ENCODE peak calls at places on chromosomes 6 and 20, in seven cellular contexts. I is testis; T is aorta; Q is CD4-positive, alpha-beta memory T cell; W is psoas muscle; C is neural progenitor cell; D is spleen. F is an unnamed sample.

GRCh38 chr20:23666698-23667097 is 22.1 kb downstream of the CST4 start:
- DNase-seq in D (no peak), I (peak; percentile 25), T (no peak), Q (no peak), W (no peak), C (no peak), F (no peak)

GRCh38 chr20:53265304-53265875 is 293.2 kb downstream of the TSHZ2 start:
- DNase-seq in W (no peak), Q (no peak), D (no peak), C (no peak), T (no peak), I (no peak), F (no peak)

GRCh38 chr6:10610289-10610688 is 84.1 kb downstream of the C6orf52 start:
- DNase-seq in C (no peak), T (no peak), Q (no peak), W (peak; percentile 44), I (no peak), D (no peak), F (no peak)

GRCh38 chr6:141685416-141685815 is 447.3 kb upstream of the GJE1 start:
- DNase-seq in W (no peak), C (no peak), T (no peak), Q (no peak), D (no peak), I (no peak), F (no peak)

GRCh38 chr6:138638626-138639025 is 134.9 kb upstream of the CCDC28A start:
- DNase-seq in Q (no peak), T (no peak), D (no peak), I (no peak), W (no peak), C (no peak), F (no peak)

GRCh38 chr6:83536034-83536646 is 23.8 kb downstream of the PRSS35 start:
- DNase-seq in D (no peak), C (peak; percentile 72), W (no peak), T (peak; percentile 54), Q (no peak), I (peak; percentile 88), F (peak; percentile 56)

GRCh38 chr6:54008589-54008988 is 102.7 kb upstream of the MLIP start:
- DNase-seq in C (no peak), D (no peak), I (no peak), Q (no peak), T (no peak), W (no peak), F (no peak)

GRCh38 chr6:15595461-15596173 is 67.2 kb downstream of the DTNBP1 start:
- DNase-seq in D (no peak), T (no peak), I (no peak), C (no peak), Q (no peak), W (no peak), F (no peak)

GRCh38 chr20:9287062-9287461 is 218.2 kb downstream of the PLCB4 start:
- DNase-seq in I (no peak), W (no peak), Q (no peak), D (no peak), C (no peak), T (no peak), F (no peak)

GRCh38 chr20:23061713-23062561 is 12.5 kb upstream of the THBD start:
- DNase-seq in W (peak; percentile 44), I (peak; percentile 67), D (no peak), C (peak; percentile 16), Q (no peak), T (peak; percentile 75), F (no peak)

GRCh38 chr6:132820629-132821381 is 6.4 kb downstream of the RPS12 start:
- DNase-seq in W (no peak), T (no peak), I (no peak), Q (no peak), D (no peak), C (no peak), F (peak; percentile 28)

GRCh38 chr6:113777601-113778000 is 79.5 kb upstream of the MARCKS start:
- DNase-seq in I (no peak), Q (no peak), D (no peak), W (no peak), T (no peak), C (no peak), F (no peak)

GRCh38 chr6:113772961-113773360 is 84.2 kb upstream of the MARCKS start:
- DNase-seq in W (no peak), I (no peak), T (no peak), D (no peak), C (no peak), Q (no peak), F (no peak)

GRCh38 chr6:113779656-113780055 is 77.5 kb upstream of the MARCKS start:
- DNase-seq in C (no peak), D (no peak), Q (no peak), T (no peak), I (no peak), W (no peak), F (no peak)

GRCh38 chr6:113774122-113774835 is 82.9 kb upstream of the MARCKS start:
- DNase-seq in D (no peak), C (no peak), Q (no peak), T (no peak), W (no peak), I (no peak), F (no peak)

GRCh38 chr6:113776998-113777397 is 80.1 kb upstream of the MARCKS start:
- DNase-seq in D (no peak), T (no peak), Q (no peak), C (peak; percentile 86), I (no peak), W (no peak), F (no peak)
- H3K4me1 ChIP-seq in D (no peaks in the 10 kb centered on the region), T (no peaks in the 10 kb centered on the region), Q (no peaks in the 10 kb centered on the region), C (peaks cover 18% of the 10 kb centered on the region), I (no peaks in the 10 kb centered on the region), W (no peaks in the 10 kb centered on the region), F (no peaks in the 10 kb centered on the region)

GRCh38 chr6:35931120-35931561 is 10.2 kb upstream of the SRPK1 start:
- DNase-seq in T (no peak), Q (no peak), W (peak; percentile 13), I (no peak), D (no peak), C (peak; percentile 71), F (no peak)
- H3K4me3 ChIP-seq in T (no peak overlapping the region), Q (no peak overlapping the region), W (no peak overlapping the region), I (peak overlapping the region; percentile 47), D (no peak overlapping the region), C (peak overlapping the region; percentile 42), F (no peak overlapping the region)

GRCh38 chr20:1124416-1124815 is 6.0 kb downstream of the PSMF1 start:
- DNase-seq in T (no peak), W (no peak), I (no peak), D (no peak), C (no peak), Q (no peak), F (no peak)
- H3K4me1 ChIP-seq in T (no peaks in the 10 kb centered on the region), W (peaks cover 55% of the 10 kb centered on the region), I (peaks cover 25% of the 10 kb centered on the region), D (peaks cover 48% of the 10 kb centered on the region), C (peaks cover 7% of the 10 kb centered on the region), Q (peaks cover 50% of the 10 kb centered on the region), F (no peaks in the 10 kb centered on the region)

DNA sequence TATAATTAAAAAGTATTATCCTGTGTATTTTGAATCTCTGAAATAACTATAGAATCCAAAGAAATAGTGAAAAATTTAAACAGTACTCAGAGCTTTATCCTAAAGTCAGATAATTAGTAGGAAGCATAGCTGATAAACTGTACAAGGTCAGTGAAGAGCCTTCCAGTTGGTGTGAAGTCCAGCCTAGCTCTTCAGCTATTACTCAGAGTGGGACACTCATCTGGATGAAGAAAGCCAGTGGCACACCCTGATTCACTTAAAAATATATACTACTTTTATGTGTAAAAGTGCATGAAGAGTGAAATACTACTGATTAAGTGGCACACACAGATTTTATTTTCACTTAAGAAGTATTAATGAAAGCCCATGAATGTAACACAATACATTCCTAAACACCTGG is 3.1 kb downstream of the IFNGR1 start:
- DNase-seq in I (no peak), D (no peak), C (no peak), T (no peak), W (no peak), Q (no peak), F (no peak)
- H3K4me3 ChIP-seq in I (no peak overlapping the region), D (no peak overlapping the region), C (no peak overlapping the region), T (no peak overlapping the region), W (peak overlapping the region; percentile 93), Q (no peak overlapping the region), F (no peak overlapping the region)

DNA sequence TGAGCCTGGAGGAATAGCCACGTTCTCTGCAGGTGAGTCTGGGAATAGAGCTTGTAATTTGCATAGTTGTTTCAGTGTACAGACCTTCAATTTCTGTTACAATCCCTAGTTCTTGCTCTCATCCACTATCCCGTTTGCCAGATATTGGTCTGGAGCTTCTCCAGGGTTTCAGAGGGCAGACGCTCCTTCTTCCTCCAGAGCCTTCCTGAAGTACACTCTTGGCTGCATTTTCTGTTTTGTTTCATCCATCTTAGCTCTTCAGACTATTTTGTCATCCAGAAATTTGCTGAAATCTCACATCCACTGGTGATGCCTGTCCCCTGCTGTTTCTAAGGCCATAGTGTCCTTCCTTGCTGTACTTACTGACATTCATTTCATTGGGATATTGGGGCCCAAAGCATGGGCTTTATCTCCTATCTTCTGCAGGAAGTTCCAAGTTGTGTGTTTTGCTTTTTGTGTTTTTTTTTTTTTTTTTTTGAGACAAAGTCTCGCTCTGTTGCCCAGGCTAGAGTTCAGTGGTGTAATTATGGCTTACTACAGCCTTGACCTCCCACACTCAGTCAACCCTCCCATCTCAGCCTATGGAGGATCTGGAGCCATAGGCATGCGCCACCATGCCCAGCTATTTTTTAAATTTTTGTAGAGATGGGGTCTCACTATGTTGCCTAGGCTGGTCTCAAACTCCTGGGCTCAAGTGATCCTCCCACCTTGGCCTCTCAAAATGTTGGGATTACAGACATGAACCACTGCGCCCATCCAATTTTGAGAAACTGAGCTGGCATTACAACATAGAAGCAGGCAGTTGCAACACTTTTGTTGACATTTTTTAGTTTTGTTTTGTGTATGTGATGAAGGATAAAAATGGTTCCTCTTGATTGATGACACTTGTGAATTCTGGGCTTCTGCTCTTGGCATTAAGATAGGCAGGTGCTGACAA is 18.8 kb downstream of the CDS2 start:
- DNase-seq in W (no peak), T (no peak), Q (no peak), I (no peak), D (no peak), C (no peak), F (no peak)
- H3K4me1 ChIP-seq in W (peaks cover 82% of the 10 kb centered on the region), T (peaks cover 15% of the 10 kb centered on the region), Q (peaks cover 37% of the 10 kb centered on the region), I (peaks cover 28% of the 10 kb centered on the region), D (peaks cover 81% of the 10 kb centered on the region), C (no peaks in the 10 kb centered on the region), F (no peaks in the 10 kb centered on the region)

GRCh38 chr6:113146878-113147277 is 710.3 kb upstream of the MARCKS start:
- DNase-seq in W (no peak), T (no peak), C (no peak), Q (no peak), I (no peak), D (no peak), F (no peak)
- H3K4me3 ChIP-seq in W (no peak overlapping the region), T (no peak overlapping the region), C (no peak overlapping the region), Q (no peak overlapping the region), I (no peak overlapping the region), D (no peak overlapping the region), F (no peak overlapping the region)

GRCh38 chr20:50464725-50465650 is 45.2 kb upstream of the PTPN1 start:
- DNase-seq in D (no peak), C (no peak), W (no peak), T (peak; percentile 24), I (no peak), Q (no peak), F (no peak)
- H3K4me1 ChIP-seq in D (peaks cover 21% of the 10 kb centered on the region), C (no peaks in the 10 kb centered on the region), W (peaks cover 19% of the 10 kb centered on the region), T (no peaks in the 10 kb centered on the region), I (peaks cover 24% of the 10 kb centered on the region), Q (peaks cover 8% of the 10 kb centered on the region), F (no peaks in the 10 kb centered on the region)